ENCODE peak calls at places on chromosomes 1 and 21, in four cellular contexts. Z is T-helper 17 cell, K is A549, S is NCI-H460. R is an unnamed sample.

GRCh38 chr1:223775711-223776074 is 63.4 kb downstream of the CAPN2 start:
- DNase-seq in Z (no peak), K (no peak), S (no peak), R (no peak)

GRCh38 chr1:26184883-26185282 is 5.5 kb upstream of the CATSPER4 start:
- DNase-seq in Z (no peak), K (no peak), S (no peak), R (no peak)

GRCh38 chr1:56696663-56697062 is 51.5 kb downstream of the PRKAA2 start:
- DNase-seq in Z (no peak), K (no peak), S (no peak), R (no peak)

GRCh38 chr1:99571092-99571734 is 74.7 kb upstream of the PALMD start:
- DNase-seq in Z (no peak), K (no peak), S (no peak), R (no peak)

GRCh38 chr1:35287807-35288640 is 19.5 kb downstream of the ZMYM4 start:
- DNase-seq in Z (no peak), K (no peak), S (no peak), R (no peak)

GRCh38 chr1:155005076-155005971 is 2.7 kb downstream of the ZBTB7B start:
- DNase-seq in Z (no peak), K (no peak), S (peak), R (peak)

GRCh38 chr1:206895320-206895719 is 1.9 kb upstream of the IL24 start:
- DNase-seq in Z (no peak), K (no peak), S (no peak), R (no peak)

GRCh38 chr1:171610385-171610784 is 11.7 kb upstream of the MYOCOS start:
- DNase-seq in Z (no peak), K (no peak), S (no peak), R (no peak)

GRCh38 chr1:247330548-247331171 is 1.0 kb downstream of the ZNF496 start:
- DNase-seq in Z (no peak), K (peak), S (no peak), R (no peak)

GRCh38 chr21:42468511-42469131 is 27.4 kb downstream of the RSPH1 start:
- DNase-seq in Z (no peak), K (no peak), S (no peak), R (no peak)

GRCh38 chr1:199174336-199174735 is 535.5 kb downstream of the PTPRC start:
- DNase-seq in Z (no peak), K (no peak), S (no peak), R (no peak)

GRCh38 chr1:21764615-21765423 is 18.1 kb downstream of the USP48 start:
- DNase-seq in Z (no peak), K (peak), S (no peak), R (no peak)

GRCh38 chr1:162192763-162193162 is 123.3 kb downstream of the NOS1AP start:
- DNase-seq in Z (no peak), K (no peak), S (no peak), R (no peak)

GRCh38 chr1:219042769-219043168 is 130.9 kb upstream of the LYPLAL1 start:
- DNase-seq in Z (no peak), K (no peak), S (no peak), R (no peak)

R was measured in spleen.